ENCODE peak calls at places on chromosome 9, in six cellular contexts. B is AG09319, R is endothelial cell, T is GM12865, Y is PC-3, G is fibroblast of lung. M is an unnamed sample.

GRCh38 chr9:91374939-91375338 is 13.2 kb upstream of the AUH start:
- DNase-seq in T (no peak), R (no peak), G (peak; percentile 89), Y (peak; percentile 24), B (peak; percentile 89), M (peak; percentile 68)

GRCh38 chr9:87657190-87657589 is 68.7 kb upstream of the CTSL start:
- DNase-seq in Y (no peak), T (no peak), G (no peak), R (no peak), B (no peak), M (no peak)

GRCh38 chr9:120902286-120902685 is 24.3 kb downstream of the TRAF1 start:
- DNase-seq in Y (no peak), R (no peak), G (no peak), B (no peak), T (peak; percentile 26), M (no peak)

GRCh38 chr9:125894566-125894965 is 147.4 kb downstream of the PBX3 start:
- DNase-seq in R (no peak), Y (peak; percentile 50), T (no peak), G (no peak), B (no peak), M (no peak)

GRCh38 chr9:120394058-120394669 is 185.8 kb downstream of the CDK5RAP2 start:
- DNase-seq in Y (peak; percentile 90), G (peak; percentile 97), R (no peak), T (no peak), B (peak; percentile 86), M (peak; percentile 87)

GRCh38 chr9:117555964-117556629 is 141.2 kb upstream of the ASTN2 start:
- DNase-seq in B (no peak), G (peak; percentile 0), Y (peak; percentile 11), R (peak; percentile 65), T (peak; percentile 68), M (no peak)

GRCh38 chr9:107249131-107249533 is 33.9 kb upstream of the RAD23B start:
- DNase-seq in B (no peak), G (peak; percentile 31), Y (peak; percentile 69), T (no peak), R (no peak), M (no peak)

GRCh38 chr9:36623280-36623679 is 50.6 kb downstream of the MELK start:
- DNase-seq in G (peak; percentile 44), B (no peak), T (no peak), R (no peak), Y (peak; percentile 1), M (no peak)

GRCh38 chr9:131319486-131319885 is 30.0 kb downstream of the PLPP7 start:
- DNase-seq in Y (no peak), B (no peak), G (no peak), T (no peak), R (no peak), M (no peak)

GRCh38 chr9:135588371-135588770 is 26.8 kb downstream of the PAEP start:
- DNase-seq in G (no peak), R (no peak), Y (no peak), T (no peak), B (no peak), M (no peak)

GRCh38 chr9:4246969-4247368 is 52.9 kb downstream of the GLIS3 start:
- DNase-seq in Y (no peak), B (no peak), R (no peak), G (no peak), T (no peak), M (no peak)

GRCh38 chr9:134643306-134643705 is 1.7 kb downstream of the COL5A1 start:
- DNase-seq in T (no peak), G (peak; percentile 48), R (no peak), B (peak; percentile 36), Y (peak; percentile 13), M (no peak)

GRCh38 chr9:137812356-137813023 is 65.1 kb upstream of the CACNA1B start:
- DNase-seq in T (no peak), G (no peak), Y (no peak), R (no peak), B (no peak), M (no peak)

GRCh38 chr9:108053555-108054061 is 564.0 kb upstream of the KLF4 start:
- DNase-seq in R (no peak), G (peak; percentile 87), B (peak; percentile 62), T (no peak), Y (no peak), M (peak; percentile 57)

GRCh38 chr9:132595319-132595718 is 12.9 kb downstream of the BARHL1 start:
- DNase-seq in R (no peak), T (no peak), G (no peak), B (no peak), Y (no peak), M (no peak)

GRCh38 chr9:94081864-94082468 is 2.3 kb upstream of the PTPDC1 start:
- DNase-seq in T (no peak), Y (no peak), R (no peak), G (no peak), B (no peak), M (no peak)
- TF ChIP-seq CTCF in T (no peak), Y (no peak), R (no peak), G (no peak), B (no peak), M (no peak)

DNA sequence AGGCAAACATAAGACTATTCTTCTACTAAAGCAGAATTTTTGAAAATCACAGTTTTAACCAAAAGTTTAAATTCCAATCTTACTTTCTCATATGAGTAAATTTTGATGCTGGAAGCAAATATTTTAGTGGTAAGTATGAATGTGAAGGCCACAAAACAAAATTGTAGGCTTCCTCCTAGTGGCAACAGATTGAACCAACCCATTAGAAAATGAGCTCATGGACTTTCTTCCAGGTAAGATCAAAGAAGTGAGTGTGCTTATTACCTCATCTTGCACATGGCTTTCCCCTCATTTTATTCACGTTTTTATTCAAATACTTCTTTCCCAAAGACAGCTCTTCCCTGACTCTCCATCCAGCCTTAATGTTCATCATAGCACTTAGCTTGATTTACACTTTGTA is 16.5 kb upstream of the RLN2 start:
- DNase-seq in R (no peak), B (no peak), T (peak; percentile 5), G (no peak), Y (peak; percentile 29), M (no peak)
- TF ChIP-seq CTCF in R (no peak), B (no peak), T (no peak), G (no peak), Y (peak; percentile 41), M (peak; percentile 33)

DNA sequence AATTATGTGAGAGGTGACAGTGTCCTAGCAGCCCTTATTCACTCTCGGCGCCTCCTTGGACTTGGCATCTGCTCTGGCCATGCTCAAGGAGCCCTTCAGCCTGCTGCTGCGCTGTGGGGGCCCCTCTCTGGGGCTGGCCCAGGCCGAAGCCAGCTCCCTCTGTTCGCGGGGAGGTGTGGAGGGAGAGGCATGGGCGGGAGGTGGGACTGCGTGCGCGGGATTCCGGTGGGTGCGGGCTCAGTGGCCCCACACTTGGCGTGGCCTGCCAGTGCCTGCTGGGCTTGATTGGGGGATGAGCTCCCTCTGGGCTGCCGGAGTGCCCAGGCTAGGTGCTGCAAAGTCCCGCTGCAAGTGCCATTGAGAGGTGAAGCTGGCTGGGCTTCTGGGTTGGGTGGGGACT is 12.9 kb upstream of the DMRTA1 start:
- DNase-seq in B (no peak), Y (no peak), G (no peak), T (no peak), R (no peak), M (no peak)
- TF ChIP-seq CTCF in B (no peak), Y (no peak), G (no peak), T (no peak), R (no peak), M (no peak)

DNA sequence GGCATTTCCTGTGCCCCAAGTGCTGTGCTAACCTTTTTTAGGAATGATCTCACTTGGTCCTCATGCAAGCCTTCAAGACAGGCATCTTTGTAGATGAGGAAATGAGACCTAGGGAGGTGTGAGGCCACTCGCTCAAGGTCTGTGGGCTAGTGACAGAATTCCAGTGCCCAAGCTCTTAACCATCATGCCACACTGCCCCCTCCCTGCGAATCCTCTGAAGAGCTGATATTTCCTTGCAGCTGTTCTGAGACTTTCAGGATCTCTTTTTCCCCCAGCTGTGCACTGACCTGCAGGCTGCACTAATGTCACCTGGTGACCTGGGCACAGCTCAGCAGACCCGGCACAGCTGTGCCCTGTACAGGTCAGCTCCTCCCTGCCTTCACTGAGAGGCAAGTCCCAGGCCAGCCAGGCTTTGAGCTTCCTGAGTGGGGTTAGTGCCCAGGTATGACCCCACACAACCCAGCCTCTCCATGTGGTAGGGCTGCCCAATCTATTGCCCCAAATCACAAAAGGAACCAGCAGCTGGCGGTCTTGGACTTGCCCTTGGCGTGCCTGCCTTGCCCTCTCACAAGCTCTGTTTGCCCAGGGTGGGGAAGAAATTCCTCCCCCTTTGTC is 32.7 kb downstream of the MORN5 start:
- DNase-seq in T (no peak), B (no peak), Y (no peak), G (no peak), R (no peak), M (no peak)
- TF ChIP-seq CTCF in T (no peak), B (no peak), Y (no peak), G (no peak), R (no peak), M (no peak)

GRCh38 chr9:109811876-109812275 is 31.9 kb downstream of the PALM2AKAP2 start:
- DNase-seq in Y (no peak), B (no peak), R (no peak), G (no peak), T (no peak), M (no peak)

GRCh38 chr9:109801484-109801883 is 21.5 kb downstream of the PALM2AKAP2 start:
- DNase-seq in G (no peak), Y (no peak), T (no peak), R (no peak), B (no peak), M (no peak)

GRCh38 chr9:109802491-109802890 is 22.5 kb downstream of the PALM2AKAP2 start:
- DNase-seq in Y (no peak), R (no peak), T (no peak), B (no peak), G (no peak), M (no peak)

GRCh38 chr9:109805054-109805453 is 25.1 kb downstream of the PALM2AKAP2 start:
- DNase-seq in R (no peak), B (no peak), Y (no peak), T (no peak), G (no peak), M (no peak)

GRCh38 chr9:109806506-109807115 is 26.6 kb downstream of the PALM2AKAP2 start:
- DNase-seq in B (no peak), T (no peak), Y (no peak), G (peak; percentile 75), R (no peak), M (no peak)
- TF ChIP-seq CTCF in B (no peak), T (no peak), Y (no peak), G (no peak), R (no peak), M (no peak)

GRCh38 chr9:123394291-123395235 is 38.6 kb downstream of the CRB2 start:
- DNase-seq in R (no peak), T (no peak), B (no peak), G (no peak), Y (no peak), M (no peak)
- TF ChIP-seq CTCF in R (no peak), T (no peak), B (no peak), G (no peak), Y (no peak), M (no peak)

GRCh38 chr9:82763631-82764030 is 299.3 kb downstream of the RASEF start:
- DNase-seq in Y (peak; percentile 34), T (peak; percentile 5), R (no peak), G (no peak), B (no peak), M (no peak)
- TF ChIP-seq CTCF in Y (peak; percentile 47), T (no peak), R (no peak), G (no peak), B (no peak), M (no peak)

M was measured in AG04450.